ENCODE peak calls at places on chromosome 9, in six cellular contexts. One of them, this sample, is unnamed.

GRCh38 chr9:129230302-129230701 is 52.2 kb upstream of the IER5L start:
- DNase-seq in Calu3: no peak
- DNase-seq in HCT116: no peak
- DNase-seq in neuronal stem cell: no peak
- DNase-seq in right cardiac atrium: no peak
- DNase-seq in fibroblast of the conjunctiva: no peak
- DNase-seq in this sample: no peak

GRCh38 chr9:133512253-133513213 is 12.2 kb downstream of the MYMK start:
- DNase-seq in HCT116: no peak
- DNase-seq in neuronal stem cell: no peak
- DNase-seq in fibroblast of the conjunctiva: no peak
- DNase-seq in Calu3: no peak
- DNase-seq in right cardiac atrium: peak
- DNase-seq in this sample: no peak

GRCh38 chr9:22237497-22238363 is 208.9 kb upstream of the DMRTA1 start:
- DNase-seq in HCT116: peak
- DNase-seq in right cardiac atrium: no peak
- DNase-seq in neuronal stem cell: no peak
- DNase-seq in fibroblast of the conjunctiva: peak
- DNase-seq in Calu3: peak
- DNase-seq in this sample: no peak

GRCh38 chr9:102842421-102842820 is 152.7 kb upstream of the CYLC2 start:
- DNase-seq in neuronal stem cell: no peak
- DNase-seq in fibroblast of the conjunctiva: no peak
- DNase-seq in HCT116: no peak
- DNase-seq in Calu3: no peak
- DNase-seq in right cardiac atrium: no peak
- DNase-seq in this sample: no peak

GRCh38 chr9:95831810-95832209 is 43.7 kb upstream of the ERCC6L2 start:
- DNase-seq in right cardiac atrium: no peak
- DNase-seq in fibroblast of the conjunctiva: no peak
- DNase-seq in neuronal stem cell: no peak
- DNase-seq in HCT116: no peak
- DNase-seq in Calu3: no peak
- DNase-seq in this sample: no peak

GRCh38 chr9:76321185-76321828 is 72.9 kb downstream of the RFK start:
- DNase-seq in neuronal stem cell: no peak
- DNase-seq in right cardiac atrium: no peak
- DNase-seq in HCT116: no peak
- DNase-seq in Calu3: no peak
- DNase-seq in fibroblast of the conjunctiva: no peak
- DNase-seq in this sample: no peak

GRCh38 chr9:120393386-120394057 is 186.4 kb downstream of the CDK5RAP2 start:
- DNase-seq in right cardiac atrium: no peak
- DNase-seq in fibroblast of the conjunctiva: no peak
- DNase-seq in HCT116: no peak
- DNase-seq in neuronal stem cell: no peak
- DNase-seq in Calu3: no peak
- DNase-seq in this sample: no peak

GRCh38 chr9:89635007-89635742 is 30.4 kb downstream of the GADD45G start:
- DNase-seq in neuronal stem cell: no peak
- DNase-seq in HCT116: no peak
- DNase-seq in right cardiac atrium: no peak
- DNase-seq in fibroblast of the conjunctiva: no peak
- DNase-seq in Calu3: no peak
- DNase-seq in this sample: no peak

GRCh38 chr9:69121155-69122085 is 52.7 kb upstream of the TJP2 start:
- DNase-seq in HCT116: no peak
- DNase-seq in neuronal stem cell: peak
- DNase-seq in fibroblast of the conjunctiva: no peak
- DNase-seq in Calu3: peak
- DNase-seq in right cardiac atrium: peak
- DNase-seq in this sample: no peak

GRCh38 chr9:109098221-109098959 is 21.4 kb downstream of the TMEM245 start:
- DNase-seq in HCT116: no peak
- DNase-seq in fibroblast of the conjunctiva: peak
- DNase-seq in Calu3: no peak
- DNase-seq in right cardiac atrium: no peak
- DNase-seq in neuronal stem cell: peak
- DNase-seq in this sample: no peak

GRCh38 chr9:112091805-112092204 is 83.3 kb downstream of the SUSD1 start:
- DNase-seq in HCT116: no peak
- DNase-seq in fibroblast of the conjunctiva: no peak
- DNase-seq in neuronal stem cell: no peak
- DNase-seq in right cardiac atrium: no peak
- DNase-seq in Calu3: no peak
- DNase-seq in this sample: no peak

GRCh38 chr9:137664676-137665075 is 45.9 kb downstream of the EHMT1 start:
- DNase-seq in neuronal stem cell: no peak
- DNase-seq in Calu3: no peak
- DNase-seq in fibroblast of the conjunctiva: no peak
- DNase-seq in HCT116: no peak
- DNase-seq in right cardiac atrium: no peak
- DNase-seq in this sample: no peak

GRCh38 chr9:137390553-137391410 is 32.2 kb downstream of the EXD3 start:
- DNase-seq in right cardiac atrium: no peak
- DNase-seq in Calu3: no peak
- DNase-seq in fibroblast of the conjunctiva: no peak
- DNase-seq in neuronal stem cell: no peak
- DNase-seq in HCT116: no peak
- DNase-seq in this sample: no peak

GRCh38 chr9:124126571-124127289 is 115.2 kb downstream of the LHX2 start:
- DNase-seq in right cardiac atrium: peak
- DNase-seq in HCT116: peak
- DNase-seq in Calu3: peak
- DNase-seq in neuronal stem cell: peak
- DNase-seq in fibroblast of the conjunctiva: no peak
- DNase-seq in this sample: peak

GRCh38 chr9:88828492-88828974 is 162.7 kb upstream of the S1PR3 start:
- DNase-seq in Calu3: no peak
- DNase-seq in fibroblast of the conjunctiva: no peak
- DNase-seq in HCT116: no peak
- DNase-seq in right cardiac atrium: no peak
- DNase-seq in neuronal stem cell: no peak
- DNase-seq in this sample: no peak

GRCh38 chr9:76560481-76560891 is 101.5 kb downstream of the GCNT1 start:
- DNase-seq in fibroblast of the conjunctiva: no peak
- DNase-seq in right cardiac atrium: peak
- DNase-seq in Calu3: peak
- DNase-seq in HCT116: no peak
- DNase-seq in neuronal stem cell: no peak
- DNase-seq in this sample: no peak

GRCh38 chr9:135010921-135011320 is 76.5 kb upstream of the OLFM1 start:
- DNase-seq in right cardiac atrium: no peak
- DNase-seq in neuronal stem cell: no peak
- DNase-seq in Calu3: no peak
- DNase-seq in fibroblast of the conjunctiva: no peak
- DNase-seq in HCT116: no peak
- DNase-seq in this sample: no peak

GRCh38 chr9:110797611-110798010 is 129.0 kb downstream of the MUSK start:
- DNase-seq in fibroblast of the conjunctiva: no peak
- DNase-seq in right cardiac atrium: no peak
- DNase-seq in neuronal stem cell: no peak
- DNase-seq in Calu3: no peak
- DNase-seq in HCT116: no peak
- DNase-seq in this sample: no peak

GRCh38 chr9:78210841-78211301 is 25.0 kb upstream of the CEP78 start:
- DNase-seq in Calu3: no peak
- DNase-seq in neuronal stem cell: no peak
- DNase-seq in HCT116: no peak
- DNase-seq in right cardiac atrium: no peak
- DNase-seq in fibroblast of the conjunctiva: no peak
- DNase-seq in this sample: no peak

GRCh38 chr9:16103613-16104012 is 550.8 kb downstream of the CCDC171 start:
- DNase-seq in neuronal stem cell: no peak
- DNase-seq in HCT116: no peak
- DNase-seq in right cardiac atrium: peak
- DNase-seq in Calu3: no peak
- DNase-seq in fibroblast of the conjunctiva: peak
- DNase-seq in this sample: no peak

GRCh38 chr9:36399980-36400331 is at the start of gene RNF38:
- DNase-seq in right cardiac atrium: no peak
- DNase-seq in neuronal stem cell: no peak
- DNase-seq in HCT116: no peak
- DNase-seq in Calu3: no peak
- DNase-seq in fibroblast of the conjunctiva: no peak
- DNase-seq in this sample: no peak

GRCh38 chr9:3585616-3586015 is 59.8 kb upstream of the RFX3 start:
- DNase-seq in fibroblast of the conjunctiva: no peak
- DNase-seq in right cardiac atrium: no peak
- DNase-seq in Calu3: no peak
- DNase-seq in HCT116: no peak
- DNase-seq in neuronal stem cell: no peak
- DNase-seq in this sample: no peak

GRCh38 chr9:98550206-98550820 is 158.4 kb downstream of the GABBR2 start:
- DNase-seq in neuronal stem cell: no peak
- DNase-seq in Calu3: no peak
- DNase-seq in fibroblast of the conjunctiva: no peak
- DNase-seq in right cardiac atrium: no peak
- DNase-seq in HCT116: no peak
- DNase-seq in this sample: no peak

GRCh38 chr9:99299214-99300102 is 77.4 kb downstream of the SEC61B start:
- DNase-seq in HCT116: no peak
- DNase-seq in fibroblast of the conjunctiva: peak
- DNase-seq in right cardiac atrium: no peak
- DNase-seq in neuronal stem cell: no peak
- DNase-seq in Calu3: peak
- DNase-seq in this sample: no peak

GRCh38 chr9:121604242-121604641 is 47.2 kb upstream of the DAB2IP start:
- DNase-seq in neuronal stem cell: no peak
- DNase-seq in fibroblast of the conjunctiva: no peak
- DNase-seq in Calu3: no peak
- DNase-seq in right cardiac atrium: no peak
- DNase-seq in HCT116: no peak
- DNase-seq in this sample: no peak

GRCh38 chr9:23733495-23734078 is 92.5 kb downstream of the ELAVL2 start:
- DNase-seq in fibroblast of the conjunctiva: no peak
- DNase-seq in Calu3: no peak
- DNase-seq in right cardiac atrium: no peak
- DNase-seq in neuronal stem cell: no peak
- DNase-seq in HCT116: no peak
- DNase-seq in this sample: no peak

GRCh38 chr9:131727184-131727785 is 12.6 kb downstream of the RAPGEF1 start:
- DNase-seq in fibroblast of the conjunctiva: no peak
- DNase-seq in HCT116: no peak
- DNase-seq in right cardiac atrium: no peak
- DNase-seq in Calu3: no peak
- DNase-seq in neuronal stem cell: no peak
- DNase-seq in this sample: no peak